ENCODE peak calls at places on chromosomes 11 and 22, in seven cellular contexts. One of them, this sample, is unnamed.

GRCh38 chr11:47916361-47916841 is 64.0 kb upstream of the PTPRJ start:
- DNase-seq in colonic mucosa: peak
- DNase-seq in stimulated activated CD8-positive, alpha-beta memory T cell treated with anti-CD3 and anti-CD28 coated beads, Interleukin-4, amount 100 ng/mL, for 48 hours: no peak
- DNase-seq in fibroblast of the conjunctiva: no peak
- DNase-seq in GM03348: peak
- DNase-seq in occipital lobe: peak
- DNase-seq in C1 segment of cervical spinal cord: no peak
- DNase-seq in this sample: peak

GRCh38 chr11:114479331-114479730 is 40.1 kb downstream of the REXO2 start:
- DNase-seq in colonic mucosa: no peak
- DNase-seq in stimulated activated CD8-positive, alpha-beta memory T cell treated with anti-CD3 and anti-CD28 coated beads, Interleukin-4, amount 100 ng/mL, for 48 hours: no peak
- DNase-seq in fibroblast of the conjunctiva: no peak
- DNase-seq in GM03348: no peak
- DNase-seq in occipital lobe: no peak
- DNase-seq in C1 segment of cervical spinal cord: no peak
- DNase-seq in this sample: no peak

GRCh38 chr11:64144587-64145295 is 21.2 kb downstream of the MACROD1 start:
- DNase-seq in colonic mucosa: no peak
- DNase-seq in stimulated activated CD8-positive, alpha-beta memory T cell treated with anti-CD3 and anti-CD28 coated beads, Interleukin-4, amount 100 ng/mL, for 48 hours: no peak
- DNase-seq in fibroblast of the conjunctiva: no peak
- DNase-seq in GM03348: no peak
- DNase-seq in occipital lobe: no peak
- DNase-seq in C1 segment of cervical spinal cord: no peak
- DNase-seq in this sample: no peak

GRCh38 chr11:58561394-58562102 is 14.1 kb downstream of the LPXN start:
- DNase-seq in colonic mucosa: no peak
- DNase-seq in stimulated activated CD8-positive, alpha-beta memory T cell treated with anti-CD3 and anti-CD28 coated beads, Interleukin-4, amount 100 ng/mL, for 48 hours: no peak
- DNase-seq in fibroblast of the conjunctiva: no peak
- DNase-seq in GM03348: no peak
- DNase-seq in occipital lobe: no peak
- DNase-seq in C1 segment of cervical spinal cord: no peak
- DNase-seq in this sample: peak

GRCh38 chr11:77660947-77661346 is 23.4 kb upstream of the CLNS1A start:
- DNase-seq in colonic mucosa: no peak
- DNase-seq in stimulated activated CD8-positive, alpha-beta memory T cell treated with anti-CD3 and anti-CD28 coated beads, Interleukin-4, amount 100 ng/mL, for 48 hours: no peak
- DNase-seq in fibroblast of the conjunctiva: no peak
- DNase-seq in GM03348: no peak
- DNase-seq in occipital lobe: no peak
- DNase-seq in C1 segment of cervical spinal cord: no peak
- DNase-seq in this sample: no peak

GRCh38 chr11:9264381-9265210 is 554 bp downstream of the DENND5A start:
- DNase-seq in colonic mucosa: peak
- DNase-seq in stimulated activated CD8-positive, alpha-beta memory T cell treated with anti-CD3 and anti-CD28 coated beads, Interleukin-4, amount 100 ng/mL, for 48 hours: peak
- DNase-seq in fibroblast of the conjunctiva: peak
- DNase-seq in GM03348: peak
- DNase-seq in occipital lobe: peak
- DNase-seq in C1 segment of cervical spinal cord: no peak
- DNase-seq in this sample: no peak

GRCh38 chr22:31288496-31289235 is 3.6 kb downstream of the PIK3IP1 start:
- DNase-seq in colonic mucosa: no peak
- DNase-seq in stimulated activated CD8-positive, alpha-beta memory T cell treated with anti-CD3 and anti-CD28 coated beads, Interleukin-4, amount 100 ng/mL, for 48 hours: no peak
- DNase-seq in fibroblast of the conjunctiva: no peak
- DNase-seq in GM03348: no peak
- DNase-seq in occipital lobe: no peak
- DNase-seq in C1 segment of cervical spinal cord: no peak
- DNase-seq in this sample: no peak

GRCh38 chr11:130262424-130262823 is 52.3 kb downstream of the ZBTB44 start:
- DNase-seq in colonic mucosa: no peak
- DNase-seq in stimulated activated CD8-positive, alpha-beta memory T cell treated with anti-CD3 and anti-CD28 coated beads, Interleukin-4, amount 100 ng/mL, for 48 hours: no peak
- DNase-seq in fibroblast of the conjunctiva: no peak
- DNase-seq in GM03348: no peak
- DNase-seq in occipital lobe: no peak
- DNase-seq in C1 segment of cervical spinal cord: no peak
- DNase-seq in this sample: no peak

GRCh38 chr11:126898802-126899201 is 101.8 kb downstream of the KIRREL3 start:
- DNase-seq in colonic mucosa: no peak
- DNase-seq in stimulated activated CD8-positive, alpha-beta memory T cell treated with anti-CD3 and anti-CD28 coated beads, Interleukin-4, amount 100 ng/mL, for 48 hours: no peak
- DNase-seq in fibroblast of the conjunctiva: no peak
- DNase-seq in GM03348: no peak
- DNase-seq in occipital lobe: no peak
- DNase-seq in C1 segment of cervical spinal cord: no peak
- DNase-seq in this sample: no peak

GRCh38 chr11:111735262-111736116 is 30.7 kb downstream of the PPP2R1B start:
- DNase-seq in colonic mucosa: peak
- DNase-seq in stimulated activated CD8-positive, alpha-beta memory T cell treated with anti-CD3 and anti-CD28 coated beads, Interleukin-4, amount 100 ng/mL, for 48 hours: no peak
- DNase-seq in fibroblast of the conjunctiva: peak
- DNase-seq in GM03348: peak
- DNase-seq in occipital lobe: peak
- DNase-seq in C1 segment of cervical spinal cord: no peak
- DNase-seq in this sample: peak

GRCh38 chr22:37241351-37242142 is 2.5 kb downstream of the RAC2 start:
- DNase-seq in colonic mucosa: no peak
- DNase-seq in stimulated activated CD8-positive, alpha-beta memory T cell treated with anti-CD3 and anti-CD28 coated beads, Interleukin-4, amount 100 ng/mL, for 48 hours: peak
- DNase-seq in fibroblast of the conjunctiva: no peak
- DNase-seq in GM03348: no peak
- DNase-seq in occipital lobe: no peak
- DNase-seq in C1 segment of cervical spinal cord: no peak
- DNase-seq in this sample: no peak

GRCh38 chr11:11691296-11692141 is 69.7 kb upstream of the GALNT18 start:
- DNase-seq in colonic mucosa: no peak
- DNase-seq in stimulated activated CD8-positive, alpha-beta memory T cell treated with anti-CD3 and anti-CD28 coated beads, Interleukin-4, amount 100 ng/mL, for 48 hours: no peak
- DNase-seq in fibroblast of the conjunctiva: no peak
- DNase-seq in GM03348: no peak
- DNase-seq in occipital lobe: no peak
- DNase-seq in C1 segment of cervical spinal cord: no peak
- DNase-seq in this sample: no peak

GRCh38 chr11:68998390-68998911 is 14.6 kb downstream of the MRGPRF start:
- DNase-seq in colonic mucosa: peak
- DNase-seq in stimulated activated CD8-positive, alpha-beta memory T cell treated with anti-CD3 and anti-CD28 coated beads, Interleukin-4, amount 100 ng/mL, for 48 hours: no peak
- DNase-seq in fibroblast of the conjunctiva: no peak
- DNase-seq in GM03348: no peak
- DNase-seq in occipital lobe: no peak
- DNase-seq in C1 segment of cervical spinal cord: no peak
- DNase-seq in this sample: peak

GRCh38 chr11:83583953-83584352 is 297.8 kb upstream of the CCDC90B start:
- DNase-seq in colonic mucosa: no peak
- DNase-seq in stimulated activated CD8-positive, alpha-beta memory T cell treated with anti-CD3 and anti-CD28 coated beads, Interleukin-4, amount 100 ng/mL, for 48 hours: no peak
- DNase-seq in fibroblast of the conjunctiva: peak
- DNase-seq in GM03348: peak
- DNase-seq in occipital lobe: no peak
- DNase-seq in C1 segment of cervical spinal cord: no peak
- DNase-seq in this sample: no peak

GRCh38 chr22:30856699-30857098 is 111.9 kb downstream of the MORC2 start:
- DNase-seq in colonic mucosa: peak
- DNase-seq in stimulated activated CD8-positive, alpha-beta memory T cell treated with anti-CD3 and anti-CD28 coated beads, Interleukin-4, amount 100 ng/mL, for 48 hours: no peak
- DNase-seq in fibroblast of the conjunctiva: no peak
- DNase-seq in GM03348: no peak
- DNase-seq in occipital lobe: no peak
- DNase-seq in C1 segment of cervical spinal cord: no peak
- DNase-seq in this sample: no peak

GRCh38 chr11:44083906-44084305 is 11.6 kb upstream of the EXT2 start:
- DNase-seq in colonic mucosa: no peak
- DNase-seq in stimulated activated CD8-positive, alpha-beta memory T cell treated with anti-CD3 and anti-CD28 coated beads, Interleukin-4, amount 100 ng/mL, for 48 hours: no peak
- DNase-seq in fibroblast of the conjunctiva: no peak
- DNase-seq in GM03348: no peak
- DNase-seq in occipital lobe: no peak
- DNase-seq in C1 segment of cervical spinal cord: no peak
- DNase-seq in this sample: no peak

GRCh38 chr11:66478823-66479740 is 1.2 kb upstream of the DPP3 start:
- DNase-seq in colonic mucosa: peak
- DNase-seq in stimulated activated CD8-positive, alpha-beta memory T cell treated with anti-CD3 and anti-CD28 coated beads, Interleukin-4, amount 100 ng/mL, for 48 hours: peak
- DNase-seq in fibroblast of the conjunctiva: peak
- DNase-seq in GM03348: peak
- DNase-seq in occipital lobe: no peak
- DNase-seq in C1 segment of cervical spinal cord: no peak
- DNase-seq in this sample: peak

GRCh38 chr11:67457453-67457852 is 2.3 kb downstream of the CABP4 start:
- DNase-seq in colonic mucosa: no peak
- DNase-seq in stimulated activated CD8-positive, alpha-beta memory T cell treated with anti-CD3 and anti-CD28 coated beads, Interleukin-4, amount 100 ng/mL, for 48 hours: no peak
- DNase-seq in fibroblast of the conjunctiva: no peak
- DNase-seq in GM03348: no peak
- DNase-seq in occipital lobe: no peak
- DNase-seq in C1 segment of cervical spinal cord: no peak
- DNase-seq in this sample: no peak

GRCh38 chr22:50245214-50246072 is 620 bp upstream of the TUBGCP6 start:
- DNase-seq in colonic mucosa: no peak
- DNase-seq in stimulated activated CD8-positive, alpha-beta memory T cell treated with anti-CD3 and anti-CD28 coated beads, Interleukin-4, amount 100 ng/mL, for 48 hours: no peak
- DNase-seq in fibroblast of the conjunctiva: no peak
- DNase-seq in GM03348: no peak
- DNase-seq in occipital lobe: no peak
- DNase-seq in C1 segment of cervical spinal cord: no peak
- DNase-seq in this sample: no peak

GRCh38 chr22:31139866-31140716 is at the start of gene PLA2G3:
- DNase-seq in colonic mucosa: peak
- DNase-seq in stimulated activated CD8-positive, alpha-beta memory T cell treated with anti-CD3 and anti-CD28 coated beads, Interleukin-4, amount 100 ng/mL, for 48 hours: no peak
- DNase-seq in fibroblast of the conjunctiva: peak
- DNase-seq in GM03348: peak
- DNase-seq in occipital lobe: no peak
- DNase-seq in C1 segment of cervical spinal cord: no peak
- DNase-seq in this sample: no peak

GRCh38 chr11:1402355-1402754 is 12.6 kb downstream of the BRSK2 start:
- DNase-seq in colonic mucosa: no peak
- DNase-seq in stimulated activated CD8-positive, alpha-beta memory T cell treated with anti-CD3 and anti-CD28 coated beads, Interleukin-4, amount 100 ng/mL, for 48 hours: no peak
- DNase-seq in fibroblast of the conjunctiva: no peak
- DNase-seq in GM03348: no peak
- DNase-seq in occipital lobe: no peak
- DNase-seq in C1 segment of cervical spinal cord: no peak
- DNase-seq in this sample: no peak

GRCh38 chr11:61080986-61081590 is 21.2 kb upstream of the CD5 start:
- DNase-seq in colonic mucosa: no peak
- DNase-seq in stimulated activated CD8-positive, alpha-beta memory T cell treated with anti-CD3 and anti-CD28 coated beads, Interleukin-4, amount 100 ng/mL, for 48 hours: peak
- DNase-seq in fibroblast of the conjunctiva: no peak
- DNase-seq in GM03348: no peak
- DNase-seq in occipital lobe: no peak
- DNase-seq in C1 segment of cervical spinal cord: no peak
- DNase-seq in this sample: no peak

GRCh38 chr11:65786786-65787636 is at the start of gene OVOL1:
- DNase-seq in colonic mucosa: peak
- DNase-seq in stimulated activated CD8-positive, alpha-beta memory T cell treated with anti-CD3 and anti-CD28 coated beads, Interleukin-4, amount 100 ng/mL, for 48 hours: no peak
- DNase-seq in fibroblast of the conjunctiva: no peak
- DNase-seq in GM03348: no peak
- DNase-seq in occipital lobe: no peak
- DNase-seq in C1 segment of cervical spinal cord: no peak
- DNase-seq in this sample: peak

GRCh38 chr11:115740365-115740764 is 236.2 kb upstream of the CADM1 start:
- DNase-seq in colonic mucosa: no peak
- DNase-seq in stimulated activated CD8-positive, alpha-beta memory T cell treated with anti-CD3 and anti-CD28 coated beads, Interleukin-4, amount 100 ng/mL, for 48 hours: no peak
- DNase-seq in fibroblast of the conjunctiva: no peak
- DNase-seq in GM03348: no peak
- DNase-seq in occipital lobe: no peak
- DNase-seq in C1 segment of cervical spinal cord: no peak
- DNase-seq in this sample: no peak

GRCh38 chr22:24006914-24007214 is 1.6 kb upstream of the GSTT4 start:
- DNase-seq in colonic mucosa: no peak
- DNase-seq in stimulated activated CD8-positive, alpha-beta memory T cell treated with anti-CD3 and anti-CD28 coated beads, Interleukin-4, amount 100 ng/mL, for 48 hours: no peak
- DNase-seq in fibroblast of the conjunctiva: no peak
- DNase-seq in GM03348: no peak
- DNase-seq in occipital lobe: no peak
- DNase-seq in C1 segment of cervical spinal cord: no peak
- DNase-seq in this sample: no peak

GRCh38 chr11:74462631-74463030 is 4.7 kb downstream of the KCNE3 start:
- DNase-seq in colonic mucosa: no peak
- DNase-seq in stimulated activated CD8-positive, alpha-beta memory T cell treated with anti-CD3 and anti-CD28 coated beads, Interleukin-4, amount 100 ng/mL, for 48 hours: no peak
- DNase-seq in fibroblast of the conjunctiva: no peak
- DNase-seq in GM03348: no peak
- DNase-seq in occipital lobe: no peak
- DNase-seq in C1 segment of cervical spinal cord: no peak
- DNase-seq in this sample: no peak

GRCh38 chr11:72741429-72741833 is 10.8 kb downstream of the ARAP1 start:
- DNase-seq in colonic mucosa: no peak
- DNase-seq in stimulated activated CD8-positive, alpha-beta memory T cell treated with anti-CD3 and anti-CD28 coated beads, Interleukin-4, amount 100 ng/mL, for 48 hours: no peak
- DNase-seq in fibroblast of the conjunctiva: no peak
- DNase-seq in GM03348: no peak
- DNase-seq in occipital lobe: peak
- DNase-seq in C1 segment of cervical spinal cord: no peak
- DNase-seq in this sample: no peak